ENCODE peak calls at places on chromosomes 7 and 10, in seven cellular contexts. One of them, this sample, is unnamed.

GRCh38 chr10:43823237-43823605 is 174.5 kb upstream of the ZNF32 start:
- DNase-seq in testis: no peak
- DNase-seq in ovary: no peak
- DNase-seq in GM12891: no peak
- DNase-seq in lower leg skin: no peak
- DNase-seq in H54: no peak
- DNase-seq in HCT116: no peak
- DNase-seq in this sample: no peak

GRCh38 chr7:37081436-37081835 is 357.1 kb upstream of the AOAH start:
- DNase-seq in HCT116: no peak
- DNase-seq in H54: no peak
- DNase-seq in ovary: no peak
- DNase-seq in testis: no peak
- DNase-seq in GM12891: no peak
- DNase-seq in lower leg skin: no peak
- DNase-seq in this sample: peak; percentile 36

GRCh38 chr10:71396084-71396713 is 521 bp upstream of the CDH23 start:
- DNase-seq in testis: peak; percentile 86
- DNase-seq in H54: no peak
- DNase-seq in GM12891: peak; percentile 49
- DNase-seq in ovary: peak; percentile 80
- DNase-seq in HCT116: no peak
- DNase-seq in lower leg skin: no peak
- DNase-seq in this sample: peak; percentile 17

GRCh38 chr7:93913197-93913596 is 6.8 kb downstream of the GNGT1 start:
- DNase-seq in GM12891: no peak
- DNase-seq in HCT116: no peak
- DNase-seq in lower leg skin: no peak
- DNase-seq in ovary: no peak
- DNase-seq in H54: no peak
- DNase-seq in testis: no peak
- DNase-seq in this sample: no peak

GRCh38 chr7:157662110-157662791 is 325.4 kb downstream of the DNAJB6 start:
- DNase-seq in ovary: no peak
- DNase-seq in HCT116: no peak
- DNase-seq in lower leg skin: no peak
- DNase-seq in GM12891: no peak
- DNase-seq in testis: no peak
- DNase-seq in H54: no peak
- DNase-seq in this sample: no peak

GRCh38 chr7:143934526-143935340 is at the start of gene OR2F2:
- DNase-seq in H54: no peak
- DNase-seq in testis: no peak
- DNase-seq in HCT116: no peak
- DNase-seq in GM12891: no peak
- DNase-seq in lower leg skin: no peak
- DNase-seq in ovary: no peak
- DNase-seq in this sample: no peak

GRCh38 chr10:7567896-7568295 is 98.9 kb downstream of the ITIH5 start:
- DNase-seq in lower leg skin: no peak
- DNase-seq in ovary: no peak
- DNase-seq in testis: no peak
- DNase-seq in H54: no peak
- DNase-seq in HCT116: no peak
- DNase-seq in GM12891: no peak
- DNase-seq in this sample: no peak

GRCh38 chr7:73758581-73759138 is 11.4 kb downstream of the CLDN3 start:
- DNase-seq in GM12891: no peak
- DNase-seq in testis: no peak
- DNase-seq in lower leg skin: no peak
- DNase-seq in HCT116: no peak
- DNase-seq in H54: no peak
- DNase-seq in ovary: no peak
- DNase-seq in this sample: peak; percentile 41

GRCh38 chr7:128974241-128974934 is 36.7 kb downstream of the IRF5 start:
- DNase-seq in ovary: no peak
- DNase-seq in lower leg skin: no peak
- DNase-seq in GM12891: no peak
- DNase-seq in HCT116: no peak
- DNase-seq in H54: no peak
- DNase-seq in testis: no peak
- DNase-seq in this sample: no peak

GRCh38 chr7:30789334-30789711 is 18.1 kb downstream of the MINDY4 start:
- DNase-seq in lower leg skin: no peak
- DNase-seq in HCT116: no peak
- DNase-seq in testis: no peak
- DNase-seq in ovary: no peak
- DNase-seq in H54: peak; percentile 93
- DNase-seq in GM12891: no peak
- DNase-seq in this sample: no peak

GRCh38 chr7:128876978-128877755 is 14.5 kb downstream of the ATP6V1F start:
- DNase-seq in H54: no peak
- DNase-seq in HCT116: no peak
- DNase-seq in ovary: no peak
- DNase-seq in GM12891: no peak
- DNase-seq in lower leg skin: no peak
- DNase-seq in testis: no peak
- DNase-seq in this sample: no peak

GRCh38 chr7:133650067-133650466 is 397.2 kb downstream of the EXOC4 start:
- DNase-seq in H54: no peak
- DNase-seq in testis: no peak
- DNase-seq in lower leg skin: no peak
- DNase-seq in ovary: no peak
- DNase-seq in GM12891: no peak
- DNase-seq in HCT116: no peak
- DNase-seq in this sample: no peak

GRCh38 chr7:47635091-47636090 is 53.5 kb upstream of the TNS3 start:
- DNase-seq in ovary: peak; percentile 31
- DNase-seq in testis: peak; percentile 30
- DNase-seq in GM12891: no peak
- DNase-seq in lower leg skin: peak; percentile 37
- DNase-seq in H54: peak; percentile 94
- DNase-seq in HCT116: no peak
- DNase-seq in this sample: no peak

GRCh38 chr10:75733135-75733890 is 301.9 kb downstream of the LRMDA start:
- DNase-seq in H54: no peak
- DNase-seq in lower leg skin: no peak
- DNase-seq in ovary: no peak
- DNase-seq in HCT116: no peak
- DNase-seq in GM12891: no peak
- DNase-seq in testis: no peak
- DNase-seq in this sample: no peak

GRCh38 chr7:77745746-77746145 is 49.5 kb downstream of the RSBN1L start:
- DNase-seq in testis: no peak
- DNase-seq in H54: no peak
- DNase-seq in ovary: no peak
- DNase-seq in HCT116: no peak
- DNase-seq in lower leg skin: no peak
- DNase-seq in GM12891: no peak
- DNase-seq in this sample: no peak

GRCh38 chr7:131480384-131481315 is 75.8 kb downstream of the PODXL start:
- DNase-seq in lower leg skin: no peak
- DNase-seq in H54: no peak
- DNase-seq in GM12891: no peak
- DNase-seq in ovary: no peak
- DNase-seq in testis: no peak
- DNase-seq in HCT116: no peak
- DNase-seq in this sample: no peak

GRCh38 chr10:42976353-42977031 is 100.4 kb upstream of the RET start:
- DNase-seq in lower leg skin: no peak
- DNase-seq in testis: no peak
- DNase-seq in H54: no peak
- DNase-seq in GM12891: no peak
- DNase-seq in HCT116: no peak
- DNase-seq in ovary: no peak
- DNase-seq in this sample: no peak

GRCh38 chr10:13585943-13586342 is 822 bp upstream of the PRPF18 start:
- DNase-seq in H54: no peak
- DNase-seq in testis: no peak
- DNase-seq in lower leg skin: no peak
- DNase-seq in GM12891: no peak
- DNase-seq in ovary: no peak
- DNase-seq in HCT116: no peak
- DNase-seq in this sample: no peak

GRCh38 chr10:13589316-13589715 is 2.6 kb downstream of the PRPF18 start:
- DNase-seq in lower leg skin: no peak
- DNase-seq in testis: no peak
- DNase-seq in H54: no peak
- DNase-seq in HCT116: no peak
- DNase-seq in GM12891: no peak
- DNase-seq in ovary: no peak
- DNase-seq in this sample: no peak

GRCh38 chr10:13585195-13585751 is 1.5 kb upstream of the PRPF18 start:
- DNase-seq in ovary: no peak
- DNase-seq in testis: no peak
- DNase-seq in H54: no peak
- DNase-seq in HCT116: no peak
- DNase-seq in lower leg skin: no peak
- DNase-seq in GM12891: no peak
- DNase-seq in this sample: no peak

GRCh38 chr10:13587367-13587766 is 602 bp downstream of the PRPF18 start:
- DNase-seq in lower leg skin: no peak
- DNase-seq in HCT116: no peak
- DNase-seq in GM12891: peak; percentile 8
- DNase-seq in testis: peak; percentile 15
- DNase-seq in ovary: no peak
- DNase-seq in H54: peak; percentile 9
- DNase-seq in this sample: peak; percentile 73

GRCh38 chr10:13586676-13587355 is at the start of gene PRPF18:
- DNase-seq in lower leg skin: peak; percentile 91
- DNase-seq in GM12891: peak; percentile 92
- DNase-seq in testis: peak; percentile 97
- DNase-seq in HCT116: peak; percentile 92
- DNase-seq in ovary: peak; percentile 86
- DNase-seq in H54: peak; percentile 85
- DNase-seq in this sample: peak; percentile 96
- TF ChIP-seq POLR2A in lower leg skin: no peak
- TF ChIP-seq POLR2A in GM12891: peak; percentile 86
- TF ChIP-seq POLR2A in testis: no peak
- TF ChIP-seq POLR2A in HCT116: peak; percentile 58
- TF ChIP-seq POLR2A in ovary: no peak
- TF ChIP-seq POLR2A in H54: peak; percentile 64
- TF ChIP-seq POLR2A in this sample: peak; percentile 76

DNA sequence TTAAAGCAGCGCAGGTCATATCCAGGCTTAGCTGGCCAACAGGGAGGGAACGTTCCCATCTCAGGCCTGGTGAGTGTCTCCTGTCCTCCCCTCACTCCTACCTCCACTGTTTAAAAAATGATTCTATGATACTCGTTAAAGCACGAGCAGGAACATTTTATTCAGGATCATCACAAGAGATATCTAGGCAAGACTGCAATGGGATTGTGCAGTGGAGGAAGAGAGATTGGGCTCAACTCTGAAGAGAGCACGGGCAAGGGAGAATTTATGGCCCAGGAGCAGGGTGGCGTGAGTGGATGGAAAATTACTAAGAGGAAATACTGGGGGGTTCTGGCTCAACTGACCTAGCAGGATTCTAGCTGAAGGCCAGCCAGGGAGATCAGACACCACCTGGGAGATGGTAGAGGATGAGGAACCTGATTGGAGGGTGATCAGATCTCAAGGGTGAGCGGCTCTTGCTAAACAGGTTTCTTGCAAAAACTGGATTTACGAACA is 9.0 kb upstream of the HSPB1 start:
- DNase-seq in testis: no peak
- DNase-seq in HCT116: no peak
- DNase-seq in GM12891: no peak
- DNase-seq in lower leg skin: no peak
- DNase-seq in ovary: no peak
- DNase-seq in H54: no peak
- DNase-seq in this sample: no peak
- TF ChIP-seq POLR2A in testis: no peak
- TF ChIP-seq POLR2A in HCT116: no peak
- TF ChIP-seq POLR2A in GM12891: no peak
- TF ChIP-seq POLR2A in lower leg skin: no peak
- TF ChIP-seq POLR2A in ovary: no peak
- TF ChIP-seq POLR2A in H54: no peak
- TF ChIP-seq POLR2A in this sample: no peak

GRCh38 chr10:110571093-110571743 is 3.7 kb downstream of the SMC3 start:
- DNase-seq in H54: no peak
- DNase-seq in HCT116: no peak
- DNase-seq in lower leg skin: no peak
- DNase-seq in testis: no peak
- DNase-seq in ovary: no peak
- DNase-seq in GM12891: no peak
- DNase-seq in this sample: no peak
- TF ChIP-seq POLR2A in H54: no peak
- TF ChIP-seq POLR2A in HCT116: no peak
- TF ChIP-seq POLR2A in lower leg skin: no peak
- TF ChIP-seq POLR2A in testis: no peak
- TF ChIP-seq POLR2A in ovary: no peak
- TF ChIP-seq POLR2A in GM12891: no peak
- TF ChIP-seq POLR2A in this sample: no peak

GRCh38 chr7:134985894-134986362 is 380 bp upstream of the AGBL3 start:
- DNase-seq in GM12891: no peak
- DNase-seq in ovary: no peak
- DNase-seq in HCT116: no peak
- DNase-seq in H54: no peak
- DNase-seq in lower leg skin: no peak
- DNase-seq in testis: no peak
- DNase-seq in this sample: no peak

GRCh38 chr7:134991469-134992339 is 5.4 kb downstream of the AGBL3 start:
- DNase-seq in HCT116: no peak
- DNase-seq in testis: no peak
- DNase-seq in lower leg skin: no peak
- DNase-seq in ovary: no peak
- DNase-seq in H54: no peak
- DNase-seq in GM12891: no peak
- DNase-seq in this sample: no peak

GRCh38 chr7:134988161-134988560 is 1.9 kb downstream of the AGBL3 start:
- DNase-seq in testis: no peak
- DNase-seq in ovary: no peak
- DNase-seq in H54: no peak
- DNase-seq in HCT116: no peak
- DNase-seq in lower leg skin: no peak
- DNase-seq in GM12891: no peak
- DNase-seq in this sample: no peak

DNA sequence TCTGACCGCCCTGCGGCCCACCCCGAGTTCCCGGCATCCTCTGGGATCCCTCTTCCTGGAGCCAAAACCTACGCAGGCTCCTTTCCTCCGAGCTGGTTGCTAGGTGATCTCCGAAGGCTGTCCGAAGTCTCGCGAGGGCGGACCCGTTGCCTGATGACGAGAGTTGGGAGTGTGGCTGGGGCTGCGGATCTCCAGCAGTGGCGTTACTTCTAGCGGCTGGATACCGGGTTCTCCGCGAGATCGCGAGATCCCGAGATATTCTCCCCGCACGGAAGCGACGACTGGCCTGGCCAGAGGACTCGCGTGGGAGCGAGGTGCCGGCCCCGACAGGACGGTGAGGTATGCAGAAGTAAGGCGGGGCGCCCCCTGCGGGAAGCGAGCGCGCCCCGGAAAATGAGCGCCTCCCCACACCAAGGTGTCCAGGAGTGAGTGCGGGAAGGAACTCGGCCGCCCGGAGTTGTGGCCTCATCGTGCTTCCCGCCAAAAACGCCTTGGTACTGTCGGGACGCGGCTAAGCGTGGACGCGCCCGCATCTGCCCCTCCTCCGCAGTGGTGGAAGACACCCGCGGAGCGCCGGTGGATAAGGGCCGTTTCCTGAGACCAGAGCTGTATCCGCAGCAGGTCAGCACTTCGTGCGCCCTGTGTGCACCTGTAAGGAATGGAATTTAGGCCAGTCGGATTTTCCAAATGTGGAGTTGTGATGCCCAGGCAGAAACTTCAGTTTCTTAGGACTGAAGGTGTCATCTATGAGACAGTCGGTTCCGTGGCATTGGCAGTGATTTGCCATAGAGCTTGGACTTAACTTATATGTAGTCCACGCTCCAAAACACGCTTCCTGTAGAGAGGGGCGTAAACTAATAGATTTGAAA is at the start of gene AGBL3:
- DNase-seq in lower leg skin: peak; percentile 92
- DNase-seq in testis: peak; percentile 99
- DNase-seq in HCT116: peak; percentile 95
- DNase-seq in H54: peak; percentile 90
- DNase-seq in ovary: peak; percentile 98
- DNase-seq in GM12891: peak; percentile 58
- DNase-seq in this sample: peak; percentile 93
- TF ChIP-seq POLR2A in lower leg skin: no peak
- TF ChIP-seq POLR2A in testis: no peak
- TF ChIP-seq POLR2A in HCT116: peak; percentile 73
- TF ChIP-seq POLR2A in H54: peak; percentile 43
- TF ChIP-seq POLR2A in ovary: peak; percentile 69
- TF ChIP-seq POLR2A in GM12891: peak; percentile 76
- TF ChIP-seq POLR2A in this sample: peak; percentile 60